ENCODE peak calls at places on chromosomes 1 and 21, in four cellular contexts. V is NCI-H1092, B is stomach, O is NAMALWA. R is an unnamed sample.

GRCh38 chr1:167715653-167716302 is 6.0 kb upstream of the MPZL1 start:
- DNase-seq in V (no peak), B (no peak), O (no peak), R (no peak)

GRCh38 chr1:198167436-198167934 is 10.7 kb downstream of the NEK7 start:
- DNase-seq in V (no peak), B (no peak), O (peak), R (peak)

GRCh38 chr1:101605878-101606277 is 369.1 kb downstream of the S1PR1 start:
- DNase-seq in V (no peak), B (no peak), O (no peak), R (no peak)

GRCh38 chr21:27219068-27219467 is 252.2 kb upstream of the ADAMTS5 start:
- DNase-seq in V (no peak), B (no peak), O (no peak), R (peak)

GRCh38 chr21:28605138-28605537 is 387.5 kb downstream of the LTN1 start:
- DNase-seq in V (no peak), B (no peak), O (peak), R (no peak)

GRCh38 chr21:17679002-17679600 is 66.4 kb upstream of the BTG3 start:
- DNase-seq in V (peak), B (no peak), O (peak), R (peak)

GRCh38 chr1:184158911-184159701 is 107.6 kb downstream of the TSEN15 start:
- DNase-seq in V (no peak), B (no peak), O (no peak), R (no peak)

GRCh38 chr1:91777630-91778300 is 108.2 kb downstream of the TGFBR3 start:
- DNase-seq in V (no peak), B (no peak), O (no peak), R (no peak)

GRCh38 chr1:41661428-41662060 is 177.1 kb upstream of the EDN2 start:
- DNase-seq in V (no peak), B (no peak), O (peak), R (no peak)

GRCh38 chr1:118204648-118205047 is 19.6 kb upstream of the SPAG17 start:
- DNase-seq in V (no peak), B (no peak), O (no peak), R (peak)

GRCh38 chr1:81155131-81155530 is 645.6 kb upstream of the ADGRL2 start:
- DNase-seq in V (no peak), B (no peak), O (no peak), R (peak)

GRCh38 chr1:171485375-171486047 is at the start of gene PRRC2C:
- DNase-seq in V (peak), B (peak), O (peak), R (peak)

GRCh38 chr1:24216254-24216653 is 29.2 kb upstream of the IFNLR1 start:
- DNase-seq in V (peak), B (peak), O (no peak), R (no peak)

GRCh38 chr1:55943721-55944435 is 635.5 kb downstream of the PLPP3 start:
- DNase-seq in V (no peak), B (no peak), O (no peak), R (no peak)

GRCh38 chr1:88021529-88021928 is 662.5 kb upstream of the PKN2 start:
- DNase-seq in V (no peak), B (no peak), O (peak), R (no peak)

GRCh38 chr1:59986736-59987310 is 60.2 kb upstream of the CYP2J2 start:
- DNase-seq in V (no peak), B (no peak), O (no peak), R (no peak)

GRCh38 chr21:37407719-37408455 is 41.3 kb downstream of the DYRK1A start:
- DNase-seq in V (no peak), B (no peak), O (no peak), R (no peak)

GRCh38 chr1:204377800-204378608 is 18.3 kb upstream of the PLEKHA6 start:
- DNase-seq in V (peak), B (peak), O (no peak), R (peak)

GRCh38 chr1:75264112-75264511 is 129.9 kb downstream of the LHX8 start:
- DNase-seq in V (no peak), B (no peak), O (no peak), R (no peak)

GRCh38 chr1:208201241-208201640 is 42.9 kb downstream of the PLXNA2 start:
- DNase-seq in V (no peak), B (peak), O (no peak), R (peak)

GRCh38 chr1:59218521-59219236 is 78.2 kb upstream of the FGGY start:
- DNase-seq in V (no peak), B (no peak), O (no peak), R (no peak)

GRCh38 chr21:28299946-28300345 is 692.7 kb downstream of the LTN1 start:
- DNase-seq in V (no peak), B (no peak), O (no peak), R (no peak)